ENCODE peak calls at places on chromosomes 6 and 20, in seven cellular contexts. One of them, this sample, is unnamed.

GRCh38 chr6:133697666-133698065 is 191.2 kb upstream of the TCF21 start:
- DNase-seq in WERI-Rb-1: no peak
- DNase-seq in B cell: no peak
- DNase-seq in MM.1S: no peak
- DNase-seq in upper lobe of left lung: no peak
- DNase-seq in endothelial cell: no peak
- DNase-seq in Calu3: no peak
- DNase-seq in this sample: no peak

GRCh38 chr6:71011861-71012260 is 55.0 kb upstream of the B3GAT2 start:
- DNase-seq in endothelial cell: no peak
- DNase-seq in B cell: no peak
- DNase-seq in Calu3: no peak
- DNase-seq in WERI-Rb-1: peak; percentile 83
- DNase-seq in upper lobe of left lung: no peak
- DNase-seq in MM.1S: no peak
- DNase-seq in this sample: no peak

GRCh38 chr20:35387334-35387733 is 24.4 kb downstream of the UQCC1 start:
- DNase-seq in Calu3: no peak
- DNase-seq in endothelial cell: no peak
- DNase-seq in B cell: no peak
- DNase-seq in WERI-Rb-1: no peak
- DNase-seq in upper lobe of left lung: no peak
- DNase-seq in MM.1S: no peak
- DNase-seq in this sample: no peak

GRCh38 chr20:18986146-18986830 is 172.7 kb downstream of the SCP2D1 start:
- DNase-seq in MM.1S: no peak
- DNase-seq in upper lobe of left lung: no peak
- DNase-seq in WERI-Rb-1: no peak
- DNase-seq in B cell: no peak
- DNase-seq in Calu3: no peak
- DNase-seq in endothelial cell: no peak
- DNase-seq in this sample: no peak

GRCh38 chr20:3318226-3318884 is 79.4 kb upstream of the SLC4A11 start:
- DNase-seq in Calu3: no peak
- DNase-seq in WERI-Rb-1: no peak
- DNase-seq in B cell: no peak
- DNase-seq in MM.1S: no peak
- DNase-seq in endothelial cell: no peak
- DNase-seq in upper lobe of left lung: no peak
- DNase-seq in this sample: no peak

GRCh38 chr6:47495954-47496545 is 18.5 kb downstream of the CD2AP start:
- DNase-seq in Calu3: no peak
- DNase-seq in upper lobe of left lung: no peak
- DNase-seq in B cell: no peak
- DNase-seq in endothelial cell: no peak
- DNase-seq in WERI-Rb-1: no peak
- DNase-seq in MM.1S: no peak
- DNase-seq in this sample: no peak

GRCh38 chr6:166418691-166419143 is 36.0 kb upstream of the MPC1 start:
- DNase-seq in Calu3: no peak
- DNase-seq in WERI-Rb-1: no peak
- DNase-seq in B cell: no peak
- DNase-seq in MM.1S: no peak
- DNase-seq in endothelial cell: no peak
- DNase-seq in upper lobe of left lung: no peak
- DNase-seq in this sample: no peak

GRCh38 chr20:52372169-52372568 is 180.6 kb upstream of the ZFP64 start:
- DNase-seq in B cell: no peak
- DNase-seq in upper lobe of left lung: no peak
- DNase-seq in endothelial cell: no peak
- DNase-seq in Calu3: no peak
- DNase-seq in WERI-Rb-1: no peak
- DNase-seq in MM.1S: no peak
- DNase-seq in this sample: no peak

GRCh38 chr6:70314240-70314639 is 11.4 kb upstream of the COL9A1 start:
- DNase-seq in MM.1S: no peak
- DNase-seq in WERI-Rb-1: no peak
- DNase-seq in upper lobe of left lung: no peak
- DNase-seq in endothelial cell: no peak
- DNase-seq in Calu3: no peak
- DNase-seq in B cell: no peak
- DNase-seq in this sample: no peak

GRCh38 chr6:100119261-100119660 is 125.2 kb upstream of the MCHR2 start:
- DNase-seq in upper lobe of left lung: no peak
- DNase-seq in WERI-Rb-1: no peak
- DNase-seq in endothelial cell: no peak
- DNase-seq in B cell: no peak
- DNase-seq in MM.1S: no peak
- DNase-seq in Calu3: no peak
- DNase-seq in this sample: no peak

GRCh38 chr20:362271-363254 is 15.7 kb downstream of the NRSN2 start:
- DNase-seq in endothelial cell: no peak
- DNase-seq in B cell: no peak
- DNase-seq in Calu3: peak; percentile 95
- DNase-seq in WERI-Rb-1: peak; percentile 62
- DNase-seq in MM.1S: peak; percentile 34
- DNase-seq in upper lobe of left lung: peak; percentile 95
- DNase-seq in this sample: no peak

GRCh38 chr6:15907914-15908518 is 220.9 kb upstream of the MYLIP start:
- DNase-seq in endothelial cell: no peak
- DNase-seq in upper lobe of left lung: no peak
- DNase-seq in B cell: no peak
- DNase-seq in WERI-Rb-1: no peak
- DNase-seq in Calu3: peak; percentile 72
- DNase-seq in MM.1S: no peak
- DNase-seq in this sample: no peak

GRCh38 chr6:33419580-33420492 is at the start of gene SYNGAP1:
- DNase-seq in WERI-Rb-1: peak; percentile 91
- DNase-seq in Calu3: no peak
- DNase-seq in upper lobe of left lung: no peak
- DNase-seq in MM.1S: no peak
- DNase-seq in endothelial cell: no peak
- DNase-seq in B cell: no peak
- DNase-seq in this sample: no peak

GRCh38 chr20:15061061-15061430 is 723.6 kb upstream of the FLRT3 start:
- DNase-seq in MM.1S: no peak
- DNase-seq in Calu3: no peak
- DNase-seq in upper lobe of left lung: no peak
- DNase-seq in endothelial cell: no peak
- DNase-seq in B cell: no peak
- DNase-seq in WERI-Rb-1: no peak
- DNase-seq in this sample: no peak

GRCh38 chr20:15058836-15059235 is 721.4 kb upstream of the FLRT3 start:
- DNase-seq in endothelial cell: no peak
- DNase-seq in Calu3: no peak
- DNase-seq in B cell: no peak
- DNase-seq in WERI-Rb-1: no peak
- DNase-seq in upper lobe of left lung: no peak
- DNase-seq in MM.1S: no peak
- DNase-seq in this sample: no peak

GRCh38 chr20:15063077-15063476 is 725.7 kb upstream of the FLRT3 start:
- DNase-seq in MM.1S: no peak
- DNase-seq in upper lobe of left lung: no peak
- DNase-seq in B cell: no peak
- DNase-seq in WERI-Rb-1: no peak
- DNase-seq in Calu3: no peak
- DNase-seq in endothelial cell: no peak
- DNase-seq in this sample: no peak

GRCh38 chr20:15060265-15061060 is 723.1 kb upstream of the FLRT3 start:
- DNase-seq in WERI-Rb-1: no peak
- DNase-seq in MM.1S: no peak
- DNase-seq in B cell: no peak
- DNase-seq in Calu3: no peak
- DNase-seq in endothelial cell: no peak
- DNase-seq in upper lobe of left lung: no peak
- DNase-seq in this sample: no peak

DNA sequence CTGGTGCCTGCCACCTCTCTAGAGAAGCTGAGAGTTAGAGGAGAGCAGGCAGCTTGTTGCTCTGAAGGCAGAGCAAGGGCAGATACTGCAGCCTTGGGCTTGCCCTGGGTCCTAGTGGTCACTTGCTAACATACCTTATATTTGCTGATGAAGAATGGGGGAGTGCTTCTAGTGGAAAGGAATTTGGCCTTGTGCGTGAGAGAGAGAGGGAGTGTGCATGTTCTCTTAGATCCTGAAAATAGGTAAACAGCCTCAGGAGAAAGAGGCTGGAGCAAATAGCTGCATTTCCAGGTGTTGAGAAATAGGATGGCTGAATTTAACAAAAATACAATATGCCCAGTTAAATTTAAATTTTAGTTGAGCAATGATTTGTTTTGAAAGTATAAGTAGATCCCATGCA is 724.5 kb upstream of the FLRT3 start:
- DNase-seq in Calu3: no peak
- DNase-seq in upper lobe of left lung: no peak
- DNase-seq in B cell: no peak
- DNase-seq in WERI-Rb-1: no peak
- DNase-seq in endothelial cell: no peak
- DNase-seq in MM.1S: no peak
- DNase-seq in this sample: no peak
- TF ChIP-seq CTCF in Calu3: no peak
- TF ChIP-seq CTCF in upper lobe of left lung: no peak
- TF ChIP-seq CTCF in B cell: no peak
- TF ChIP-seq CTCF in WERI-Rb-1: no peak
- TF ChIP-seq CTCF in endothelial cell: no peak
- TF ChIP-seq CTCF in MM.1S: no peak
- TF ChIP-seq CTCF in this sample: no peak

DNA sequence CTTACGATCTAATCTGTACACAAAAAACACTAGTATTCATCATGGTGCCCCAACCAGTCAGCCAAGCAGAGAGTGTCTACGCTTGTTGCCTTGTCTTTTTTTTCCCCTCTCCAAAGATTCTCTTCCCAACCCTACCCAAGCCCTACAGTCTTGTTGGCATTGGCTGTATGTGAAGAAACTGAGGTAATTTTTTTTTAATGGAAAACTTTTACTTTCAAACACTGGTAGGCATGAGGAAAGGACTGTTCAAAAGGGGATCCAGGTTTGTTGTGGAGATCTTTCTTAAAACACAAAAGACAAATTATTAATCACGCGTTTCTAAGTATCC is 89.2 kb upstream of the PRSS16 start:
- DNase-seq in Calu3: no peak
- DNase-seq in B cell: no peak
- DNase-seq in endothelial cell: no peak
- DNase-seq in WERI-Rb-1: no peak
- DNase-seq in upper lobe of left lung: no peak
- DNase-seq in MM.1S: no peak
- DNase-seq in this sample: no peak
- TF ChIP-seq CTCF in Calu3: no peak
- TF ChIP-seq CTCF in B cell: no peak
- TF ChIP-seq CTCF in endothelial cell: no peak
- TF ChIP-seq CTCF in WERI-Rb-1: no peak
- TF ChIP-seq CTCF in upper lobe of left lung: no peak
- TF ChIP-seq CTCF in MM.1S: no peak
- TF ChIP-seq CTCF in this sample: no peak

GRCh38 chr20:62921119-62921687 is 5.1 kb downstream of the DIDO1 start:
- DNase-seq in B cell: no peak
- DNase-seq in upper lobe of left lung: peak; percentile 68
- DNase-seq in Calu3: peak; percentile 84
- DNase-seq in WERI-Rb-1: peak; percentile 70
- DNase-seq in endothelial cell: peak; percentile 70
- DNase-seq in MM.1S: peak; percentile 16
- DNase-seq in this sample: peak; percentile 49
- TF ChIP-seq CTCF in B cell: peak; percentile 61
- TF ChIP-seq CTCF in upper lobe of left lung: peak; percentile 64
- TF ChIP-seq CTCF in Calu3: peak; percentile 91
- TF ChIP-seq CTCF in WERI-Rb-1: peak; percentile 76
- TF ChIP-seq CTCF in endothelial cell: peak; percentile 86
- TF ChIP-seq CTCF in MM.1S: peak; percentile 34
- TF ChIP-seq CTCF in this sample: peak; percentile 34

DNA sequence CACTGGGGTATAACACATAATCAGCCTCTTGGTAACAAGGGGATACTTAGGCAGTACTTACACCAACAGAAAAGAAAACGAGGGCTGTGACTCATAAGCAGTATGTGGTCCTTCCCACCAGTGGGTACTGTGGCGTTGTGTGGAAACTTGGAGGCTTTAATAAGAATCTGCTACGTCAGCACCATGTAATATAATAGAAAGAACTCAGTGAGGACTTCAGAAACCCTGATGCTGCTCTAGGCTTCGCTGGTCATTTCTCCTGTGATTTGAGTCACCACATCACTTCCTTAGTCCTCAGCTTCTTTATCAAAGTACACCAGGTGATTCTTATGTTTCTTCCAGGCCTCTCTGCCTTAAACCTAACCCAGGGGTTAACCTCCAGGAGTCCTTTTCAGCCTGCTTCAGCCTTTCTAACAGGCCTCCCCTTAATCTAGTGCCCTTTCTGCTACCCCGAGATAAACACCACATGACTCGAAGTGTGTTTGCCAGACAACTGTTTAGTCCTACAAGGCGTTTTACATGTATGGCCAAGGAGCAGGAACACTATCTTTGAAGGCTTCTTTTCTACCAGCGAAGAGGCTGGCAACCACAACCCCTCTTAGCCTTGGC is 68.5 kb downstream of the FYN start:
- DNase-seq in Calu3: no peak
- DNase-seq in MM.1S: peak; percentile 36
- DNase-seq in B cell: peak; percentile 55
- DNase-seq in WERI-Rb-1: no peak
- DNase-seq in endothelial cell: no peak
- DNase-seq in upper lobe of left lung: peak; percentile 44
- DNase-seq in this sample: peak; percentile 73
- TF ChIP-seq CTCF in Calu3: no peak
- TF ChIP-seq CTCF in MM.1S: no peak
- TF ChIP-seq CTCF in B cell: no peak
- TF ChIP-seq CTCF in WERI-Rb-1: no peak
- TF ChIP-seq CTCF in endothelial cell: no peak
- TF ChIP-seq CTCF in upper lobe of left lung: no peak
- TF ChIP-seq CTCF in this sample: no peak

GRCh38 chr6:143962644-143962929 is 45.5 kb downstream of the PLAGL1 start:
- DNase-seq in endothelial cell: peak; percentile 31
- DNase-seq in upper lobe of left lung: no peak
- DNase-seq in B cell: no peak
- DNase-seq in MM.1S: no peak
- DNase-seq in WERI-Rb-1: peak; percentile 22
- DNase-seq in Calu3: no peak
- DNase-seq in this sample: no peak
- TF ChIP-seq CTCF in endothelial cell: peak; percentile 74
- TF ChIP-seq CTCF in upper lobe of left lung: no peak
- TF ChIP-seq CTCF in B cell: no peak
- TF ChIP-seq CTCF in MM.1S: no peak
- TF ChIP-seq CTCF in WERI-Rb-1: peak; percentile 42
- TF ChIP-seq CTCF in Calu3: no peak
- TF ChIP-seq CTCF in this sample: no peak

GRCh38 chr6:162177733-162178132 is 549.8 kb downstream of the PRKN start:
- DNase-seq in B cell: no peak
- DNase-seq in endothelial cell: no peak
- DNase-seq in WERI-Rb-1: peak; percentile 35
- DNase-seq in MM.1S: no peak
- DNase-seq in Calu3: no peak
- DNase-seq in upper lobe of left lung: no peak
- DNase-seq in this sample: no peak
- TF ChIP-seq CTCF in B cell: no peak
- TF ChIP-seq CTCF in endothelial cell: no peak
- TF ChIP-seq CTCF in WERI-Rb-1: peak; percentile 39
- TF ChIP-seq CTCF in MM.1S: no peak
- TF ChIP-seq CTCF in Calu3: no peak
- TF ChIP-seq CTCF in upper lobe of left lung: no peak
- TF ChIP-seq CTCF in this sample: no peak

GRCh38 chr20:62782149-62782892 is 14.0 kb upstream of the MRGBP start:
- DNase-seq in upper lobe of left lung: no peak
- DNase-seq in endothelial cell: no peak
- DNase-seq in WERI-Rb-1: peak; percentile 86
- DNase-seq in B cell: no peak
- DNase-seq in MM.1S: no peak
- DNase-seq in Calu3: no peak
- DNase-seq in this sample: no peak
- TF ChIP-seq CTCF in upper lobe of left lung: no peak
- TF ChIP-seq CTCF in endothelial cell: no peak
- TF ChIP-seq CTCF in WERI-Rb-1: peak; percentile 78
- TF ChIP-seq CTCF in B cell: no peak
- TF ChIP-seq CTCF in MM.1S: peak; percentile 25
- TF ChIP-seq CTCF in Calu3: no peak
- TF ChIP-seq CTCF in this sample: no peak

GRCh38 chr6:37702314-37702713 is 4.6 kb upstream of the MDGA1 start:
- DNase-seq in endothelial cell: no peak
- DNase-seq in WERI-Rb-1: no peak
- DNase-seq in Calu3: no peak
- DNase-seq in upper lobe of left lung: no peak
- DNase-seq in B cell: no peak
- DNase-seq in MM.1S: no peak
- DNase-seq in this sample: no peak
- TF ChIP-seq CTCF in endothelial cell: no peak
- TF ChIP-seq CTCF in WERI-Rb-1: peak; percentile 42
- TF ChIP-seq CTCF in Calu3: no peak
- TF ChIP-seq CTCF in upper lobe of left lung: no peak
- TF ChIP-seq CTCF in B cell: no peak
- TF ChIP-seq CTCF in MM.1S: no peak
- TF ChIP-seq CTCF in this sample: no peak

This sample was measured in natural killer cell.